ENCODE peak calls at places on chromosomes 16 and 17, in nine cellular contexts. F, V, P, R, J, T, N, O and U are unnamed samples.

GRCh38 chr17:55664287-55664686 is 58.4 kb downstream of the TMEM100 start:
- DNase-seq in F (no peak), V (no peak), P (no peak), R (no peak), J (no peak), T (no peak), N (no peak), O (no peak), U (no peak)

GRCh38 chr17:18025596-18026407 is 13.2 kb downstream of the ATPAF2 start:
- DNase-seq in F (no peak), V (no peak), P (no peak), R (no peak), J (no peak), T (no peak), N (no peak), O (peak), U (no peak)

GRCh38 chr17:61411944-61412859 is 12.6 kb downstream of the TBX2 start:
- DNase-seq in F (peak), V (peak), P (peak), R (peak), J (peak), T (peak), N (peak), O (peak), U (peak)

GRCh38 chr17:67229109-67229991 is 15.6 kb downstream of the HELZ start:
- DNase-seq in F (no peak), V (no peak), P (no peak), R (no peak), J (no peak), T (no peak), N (no peak), O (no peak), U (no peak)

GRCh38 chr16:1283996-1284592 is 25.3 kb upstream of the UBE2I start:
- DNase-seq in F (no peak), V (no peak), P (no peak), R (no peak), J (no peak), T (no peak), N (no peak), O (no peak), U (no peak)

GRCh38 chr17:49506282-49506681 is 11.2 kb downstream of the NGFR start:
- DNase-seq in F (no peak), V (no peak), P (no peak), R (no peak), J (no peak), T (no peak), N (no peak), O (no peak), U (no peak)

GRCh38 chr16:88063201-88063773 is 112.1 kb downstream of the BANP start:
- DNase-seq in F (peak), V (no peak), P (no peak), R (peak), J (no peak), T (peak), N (no peak), O (peak), U (no peak)

GRCh38 chr17:76497979-76498885 is 3.0 kb downstream of the RHBDF2 start:
- DNase-seq in F (peak), V (peak), P (peak), R (peak), J (peak), T (peak), N (peak), O (peak), U (no peak)

GRCh38 chr17:60817187-60817586 is 139.5 kb downstream of the BCAS3 start:
- DNase-seq in F (no peak), V (no peak), P (no peak), R (no peak), J (no peak), T (no peak), N (no peak), O (peak), U (peak)

GRCh38 chr16:88747588-88748301 is 37.3 kb downstream of the PIEZO1 start:
- DNase-seq in F (no peak), V (no peak), P (peak), R (no peak), J (no peak), T (no peak), N (peak), O (peak), U (no peak)

GRCh38 chr17:3385869-3386816 is at the start of gene OR3A2:
- DNase-seq in F (no peak), V (no peak), P (no peak), R (no peak), J (no peak), T (no peak), N (peak), O (no peak), U (no peak)

GRCh38 chr17:8084250-8084649 is 3.3 kb downstream of the ALOX12B start:
- DNase-seq in F (no peak), V (no peak), P (no peak), R (no peak), J (no peak), T (no peak), N (no peak), O (no peak), U (no peak)

GRCh38 chr16:78452030-78452429 is 352.6 kb downstream of the WWOX start:
- DNase-seq in F (no peak), V (no peak), P (no peak), R (no peak), J (no peak), T (no peak), N (no peak), O (no peak), U (no peak)

GRCh38 chr16:77191259-77191969 is 424 bp downstream of the MON1B start:
- DNase-seq in F (no peak), V (no peak), P (no peak), R (peak), J (no peak), T (peak), N (no peak), O (peak), U (no peak)

GRCh38 chr17:63843387-63844292 is 1.2 kb upstream of the SMARCD2 start:
- DNase-seq in F (peak), V (peak), P (no peak), R (peak), J (peak), T (peak), N (no peak), O (peak), U (no peak)

GRCh38 chr17:83149761-83150251 is 70.4 kb downstream of the METRNL start:
- DNase-seq in F (no peak), V (no peak), P (no peak), R (no peak), J (no peak), T (no peak), N (no peak), O (no peak), U (no peak)

GRCh38 chr17:32265896-32266388 is 310 bp downstream of the RHBDL3 start:
- DNase-seq in F (no peak), V (no peak), P (no peak), R (no peak), J (no peak), T (no peak), N (peak), O (no peak), U (no peak)

GRCh38 chr16:89690392-89690901 is 4.0 kb downstream of the CDK10 start:
- DNase-seq in F (no peak), V (peak), P (no peak), R (peak), J (no peak), T (no peak), N (no peak), O (no peak), U (no peak)

GRCh38 chr16:50386819-50387218 is 18.0 kb upstream of the BRD7 start:
- DNase-seq in F (no peak), V (peak), P (no peak), R (no peak), J (no peak), T (no peak), N (no peak), O (no peak), U (no peak)

GRCh38 chr16:31298958-31299357 is 39.2 kb downstream of the ITGAM start:
- DNase-seq in F (no peak), V (no peak), P (no peak), R (no peak), J (no peak), T (no peak), N (no peak), O (no peak), U (no peak)

GRCh38 chr16:19286827-19287226 is 1.3 kb downstream of the CLEC19A start:
- DNase-seq in F (no peak), V (no peak), P (no peak), R (no peak), J (no peak), T (no peak), N (no peak), O (no peak), U (no peak)
- TF ChIP-seq CTCF in F (no peak), V (no peak), P (no peak), R (no peak), J (no peak), T (no peak), N (no peak), O (no peak), U (no peak)

DNA sequence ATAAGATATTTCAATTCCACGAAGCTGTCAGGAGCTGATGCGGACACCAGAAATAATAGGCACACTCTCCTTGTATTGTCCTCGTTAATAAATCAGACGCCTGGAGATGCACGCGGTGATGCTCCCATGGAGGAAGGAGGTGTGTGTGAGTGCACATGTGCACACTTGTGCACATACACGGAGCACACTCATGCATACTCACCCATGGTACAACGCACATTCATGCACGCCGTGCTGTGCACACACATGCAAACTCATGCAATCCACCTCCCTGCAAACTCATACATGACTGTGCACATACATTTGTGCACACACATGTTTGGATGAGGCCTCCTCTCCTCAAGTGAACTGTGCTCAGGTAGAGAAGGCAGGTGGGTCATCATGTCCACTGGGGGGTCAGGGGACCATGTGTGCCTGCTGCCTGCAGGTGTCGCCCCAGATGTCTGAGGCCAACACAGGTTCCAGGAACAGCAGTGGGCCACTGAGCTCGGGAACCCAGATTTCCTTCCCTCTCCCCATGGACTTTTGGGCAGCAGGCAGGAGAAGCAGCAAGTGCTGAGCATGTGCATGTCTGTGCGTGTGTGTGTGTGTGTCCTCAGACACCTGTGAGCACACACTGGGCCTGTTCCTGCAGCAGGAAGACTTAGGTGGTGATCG is 165.3 kb downstream of the SDK2 start:
- DNase-seq in F (no peak), V (no peak), P (peak), R (no peak), J (no peak), T (no peak), N (peak), O (no peak), U (no peak)
- TF ChIP-seq CTCF in F (no peak), V (no peak), P (peak), R (no peak), J (no peak), T (no peak), N (peak), O (no peak), U (no peak)

GRCh38 chr16:48041861-48042435 is 113.8 kb downstream of the ABCC12 start:
- DNase-seq in F (no peak), V (no peak), P (no peak), R (no peak), J (no peak), T (no peak), N (peak), O (no peak), U (no peak)
- TF ChIP-seq CTCF in F (no peak), V (no peak), P (no peak), R (peak), J (no peak), T (no peak), N (peak), O (peak), U (no peak)

GRCh38 chr16:62077998-62078397 is 41.8 kb upstream of the CDH8 start:
- DNase-seq in F (no peak), V (no peak), P (no peak), R (no peak), J (no peak), T (no peak), N (peak), O (peak), U (no peak)
- TF ChIP-seq CTCF in F (no peak), V (no peak), P (no peak), R (no peak), J (no peak), T (no peak), N (peak), O (no peak), U (peak)

DNA sequence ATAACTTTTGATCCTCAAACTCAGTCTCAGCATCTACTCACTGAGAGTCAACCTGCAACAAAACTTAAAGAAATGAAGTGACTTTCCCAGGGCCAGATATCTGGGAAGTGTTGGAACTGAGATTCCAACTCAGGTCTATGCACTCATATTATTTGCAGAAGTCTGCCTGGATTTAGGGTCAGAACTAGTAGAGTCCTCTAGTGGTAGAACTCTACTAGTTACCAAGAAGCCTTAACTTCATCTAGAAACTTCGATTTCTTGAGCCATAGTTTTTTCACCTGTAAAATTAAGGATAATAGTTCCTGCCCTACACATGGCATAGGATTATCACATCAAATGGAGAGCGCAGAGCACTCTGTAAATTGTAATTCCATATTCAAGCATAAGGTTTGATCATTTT is 23.4 kb upstream of the KRT24 start:
- DNase-seq in F (no peak), V (no peak), P (no peak), R (no peak), J (no peak), T (no peak), N (peak), O (peak), U (no peak)
- TF ChIP-seq CTCF in F (peak), V (no peak), P (peak), R (peak), J (no peak), T (peak), N (peak), O (peak), U (peak)

GRCh38 chr16:56203052-56203451 is 11.8 kb downstream of the GNAO1 start:
- DNase-seq in F (no peak), V (no peak), P (peak), R (peak), J (no peak), T (no peak), N (peak), O (peak), U (no peak)
- TF ChIP-seq CTCF in F (peak), V (no peak), P (no peak), R (no peak), J (no peak), T (no peak), N (peak), O (peak), U (no peak)

DNA sequence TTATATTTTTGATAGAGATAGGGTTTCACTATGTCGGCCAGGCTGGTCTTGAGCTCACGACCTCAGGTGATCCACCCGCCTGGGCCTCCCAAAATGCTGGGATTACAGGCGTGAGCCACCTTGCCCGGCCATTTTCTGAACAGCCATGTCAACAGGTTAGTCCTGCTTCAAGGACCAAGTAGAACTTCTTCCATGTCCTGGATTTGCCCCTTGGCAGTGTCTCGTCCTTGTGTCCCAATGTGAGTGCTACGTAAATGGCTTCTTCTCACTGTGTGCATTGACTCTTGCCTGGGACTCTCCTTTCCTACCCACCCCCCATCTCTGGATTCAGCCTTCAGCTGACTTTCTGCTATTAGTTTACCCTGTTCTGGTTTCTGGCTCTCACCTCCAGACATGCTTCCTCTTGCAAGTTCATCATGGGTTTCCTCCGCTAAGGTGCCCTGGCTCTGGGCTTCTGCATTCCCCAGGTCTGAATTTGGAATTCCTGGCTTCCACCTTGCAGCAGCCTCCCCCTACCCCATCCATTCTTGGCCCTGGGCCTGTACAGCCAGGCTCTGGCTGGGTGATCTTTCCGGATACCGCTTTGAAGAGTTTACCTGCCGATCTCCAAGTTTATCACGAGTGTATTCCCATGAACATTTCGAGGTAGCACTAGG is 14.0 kb upstream of the IRF8 start:
- DNase-seq in F (no peak), V (no peak), P (no peak), R (no peak), J (no peak), T (no peak), N (no peak), O (no peak), U (no peak)
- TF ChIP-seq CTCF in F (no peak), V (no peak), P (no peak), R (no peak), J (no peak), T (no peak), N (no peak), O (no peak), U (no peak)